ENCODE peak calls at places on chromosomes 2 and 18, in eight cellular contexts. O is Kasumi-1; M is HS-5; B is naive thymus-derived CD8-positive, alpha-beta T cell; H is HFF-Myc; R is stimulated activated CD8-positive, alpha-beta memory T cell treated with anti-CD3 and anti-CD28 coated beads, Interleukin-4, amount 100 ng/mL, for 4 hours; I is NCI-H1417; W is CD8-positive, alpha-beta T cell. K is an unnamed sample.

GRCh38 chr2:3186766-3187165 is 190.9 kb downstream of the EIPR1 start:
- DNase-seq in W (no peak), I (no peak), O (no peak), R (no peak), H (no peak), M (no peak), B (no peak), K (no peak)

GRCh38 chr2:45237850-45238542 is 228.7 kb upstream of the SIX2 start:
- DNase-seq in B (no peak), I (no peak), R (no peak), W (no peak), O (peak), M (peak), H (peak), K (peak)

GRCh38 chr2:69716555-69717120 is 25.3 kb upstream of the ANXA4 start:
- DNase-seq in I (no peak), R (no peak), H (no peak), W (no peak), M (no peak), B (no peak), O (no peak), K (peak)

GRCh38 chr2:31674446-31674845 is 93.7 kb upstream of the SRD5A2 start:
- DNase-seq in W (no peak), H (no peak), B (no peak), O (no peak), M (no peak), R (no peak), I (no peak), K (no peak)

GRCh38 chr18:50465211-50466153 is 90.6 kb downstream of the SKA1 start:
- DNase-seq in I (no peak), R (no peak), M (no peak), B (no peak), W (no peak), O (no peak), H (no peak), K (no peak)

GRCh38 chr2:154827286-154827685 is 128.8 kb downstream of the KCNJ3 start:
- DNase-seq in R (no peak), H (no peak), W (no peak), M (no peak), I (no peak), O (no peak), B (no peak), K (no peak)

GRCh38 chr2:46068604-46069003 is 228.6 kb upstream of the EPAS1 start:
- DNase-seq in I (no peak), W (no peak), R (no peak), M (no peak), O (no peak), B (no peak), H (no peak), K (peak)

GRCh38 chr2:240906141-240906910 is at the start of gene CROCC2:
- DNase-seq in W (no peak), R (no peak), H (no peak), B (no peak), M (no peak), O (no peak), I (no peak), K (no peak)

GRCh38 chr18:77103181-77103875 is 29.3 kb downstream of the MBP start:
- DNase-seq in I (no peak), B (no peak), W (no peak), R (no peak), O (no peak), H (no peak), M (no peak), K (no peak)